ENCODE peak calls at places on chromosomes 5 and 9, in six cellular contexts. E is stomach; Z is heart left ventricle; O is mammary epithelial cell; J is effector memory CD4-positive, alpha-beta T cell; R is lower lobe of right lung. U is an unnamed sample.

GRCh38 chr9:72597606-72598005 is 76.2 kb downstream of the TMC1 start:
- DNase-seq in O (no peak), Z (no peak), E (no peak), R (no peak), J (no peak), U (no peak)

GRCh38 chr5:50839472-50839871 is 173.0 kb downstream of the PARP8 start:
- DNase-seq in E (no peak), O (no peak), R (no peak), J (no peak), Z (no peak), U (no peak)

GRCh38 chr9:4333787-4334186 is 33.9 kb upstream of the GLIS3 start:
- DNase-seq in E (no peak), R (no peak), Z (no peak), J (no peak), O (no peak), U (no peak)

GRCh38 chr5:27906911-27907590 is 868.7 kb upstream of the CDH9 start:
- DNase-seq in Z (no peak), O (peak; percentile 72), E (no peak), R (no peak), J (no peak), U (no peak)

GRCh38 chr5:131263648-131264452 is at the start of gene CDC42SE2:
- DNase-seq in J (peak; percentile 78), O (peak; percentile 88), E (peak; percentile 88), R (peak; percentile 89), Z (peak; percentile 90), U (peak; percentile 95)

GRCh38 chr5:1703352-1704050 is 96.1 kb downstream of the MRPL36 start:
- DNase-seq in R (no peak), O (no peak), Z (no peak), E (no peak), J (no peak), U (no peak)

GRCh38 chr5:172731286-172732073 is 39.5 kb downstream of the DUSP1 start:
- DNase-seq in Z (no peak), E (peak; percentile 83), R (peak; percentile 75), O (peak; percentile 85), J (no peak), U (no peak)

GRCh38 chr9:38309324-38310195 is 82.9 kb upstream of the ALDH1B1 start:
- DNase-seq in O (peak; percentile 8), Z (no peak), E (no peak), J (no peak), R (no peak), U (no peak)

GRCh38 chr5:154358410-154359221 is 87.2 kb upstream of the SAP30L start:
- DNase-seq in E (no peak), O (no peak), Z (no peak), J (no peak), R (no peak), U (no peak)

GRCh38 chr9:70398145-70398556 is 16.3 kb downstream of the KLF9 start:
- DNase-seq in J (no peak), R (no peak), O (no peak), Z (no peak), E (no peak), U (peak; percentile 52)
- H3K4me1 ChIP-seq in J (peaks cover 24% of the 10 kb centered on the region), R (peaks cover 99% of the 10 kb centered on the region), O (no peaks in the 10 kb centered on the region), Z (peaks cover 97% of the 10 kb centered on the region), E (peaks cover 89% of the 10 kb centered on the region), U (peaks cover 9% of the 10 kb centered on the region)

GRCh38 chr5:138659121-138659520 is 83.9 kb upstream of the HSPA9 start:
- DNase-seq in E (no peak), R (no peak), Z (no peak), O (no peak), J (no peak), U (no peak)

GRCh38 chr5:138656916-138657315 is 81.7 kb upstream of the HSPA9 start:
- DNase-seq in Z (no peak), O (no peak), J (no peak), E (no peak), R (no peak), U (no peak)

GRCh38 chr5:138659561-138659960 is 84.4 kb upstream of the HSPA9 start:
- DNase-seq in O (no peak), E (no peak), Z (no peak), R (no peak), J (no peak), U (no peak)

GRCh38 chr5:138655530-138656245 is 80.5 kb upstream of the HSPA9 start:
- DNase-seq in J (no peak), Z (peak; percentile 42), R (no peak), E (no peak), O (no peak), U (no peak)

DNA sequence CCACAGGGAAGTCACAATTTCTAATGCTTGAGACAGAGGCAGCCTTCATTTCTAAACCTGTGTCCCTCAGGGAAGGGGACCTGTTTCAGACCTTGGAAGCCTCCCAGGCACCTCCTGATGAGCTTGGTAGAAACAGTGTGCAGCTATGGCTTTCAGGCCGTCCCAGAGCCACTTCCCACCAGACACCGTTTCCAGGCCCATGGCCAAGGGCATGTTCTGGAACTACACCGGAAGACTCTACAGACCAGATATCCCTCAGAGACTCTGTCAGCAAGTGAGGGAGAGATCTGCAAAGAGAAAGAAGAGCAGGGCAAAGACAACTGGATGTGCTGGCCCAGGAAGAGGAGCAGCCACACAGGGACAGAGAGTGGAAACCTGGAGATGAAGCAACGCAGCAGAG is 82.2 kb upstream of the HSPA9 start:
- DNase-seq in E (no peak), R (no peak), Z (peak; percentile 64), J (no peak), O (no peak), U (no peak)
- H3K4me1 ChIP-seq in E (no peaks in the 10 kb centered on the region), R (peaks cover 6% of the 10 kb centered on the region), Z (peaks cover 14% of the 10 kb centered on the region), J (peaks cover 13% of the 10 kb centered on the region), O (peaks cover 13% of the 10 kb centered on the region), U (peaks cover 7% of the 10 kb centered on the region)

GRCh38 chr9:130451004-130451390 is 6.2 kb downstream of the ASS1 start:
- DNase-seq in O (no peak), J (no peak), R (no peak), E (no peak), Z (no peak), U (no peak)
- H3K4me1 ChIP-seq in O (peaks cover 36% of the 10 kb centered on the region), J (no peaks in the 10 kb centered on the region), R (peaks cover 71% of the 10 kb centered on the region), E (peaks cover 47% of the 10 kb centered on the region), Z (peaks cover 80% of the 10 kb centered on the region), U (peaks cover 9% of the 10 kb centered on the region)

GRCh38 chr9:131735238-131736181 is 4.4 kb downstream of the RAPGEF1 start:
- DNase-seq in R (no peak), Z (peak; percentile 20), O (no peak), E (peak; percentile 56), J (no peak), U (no peak)
- H3K4me1 ChIP-seq in R (peaks cover 83% of the 10 kb centered on the region), Z (peaks cover 81% of the 10 kb centered on the region), O (peaks cover 55% of the 10 kb centered on the region), E (peaks cover 76% of the 10 kb centered on the region), J (peaks cover 81% of the 10 kb centered on the region), U (peaks cover 75% of the 10 kb centered on the region)

GRCh38 chr5:132775439-132776076 is 1.5 kb downstream of the SEPTIN8 start:
- DNase-seq in J (no peak), R (no peak), O (peak; percentile 15), E (no peak), Z (no peak), U (no peak)
- H3K4me1 ChIP-seq in J (peaks cover 11% of the 10 kb centered on the region), R (peaks cover 37% of the 10 kb centered on the region), O (peaks cover 27% of the 10 kb centered on the region), E (peaks cover 16% of the 10 kb centered on the region), Z (peaks cover 59% of the 10 kb centered on the region), U (peaks cover 7% of the 10 kb centered on the region)